ENCODE peak calls at places on chromosome 19, in five cellular contexts. T is SK-N-MC, G is GM23338, H is Panc1, U is K562. S is an unnamed sample.
A peak's percentile ranks its signal among the peaks of the same experiment; 100 is the strongest.

GRCh38 chr19:35559781-35560180 is 3.7 kb downstream of the ATP4A start:
- DNase-seq in H (no peak), T (no peak), U (no peak), G (no peak), S (no peak)

GRCh38 chr19:15893498-15893897 is 4.4 kb downstream of the CYP4F2 start:
- DNase-seq in H (no peak), U (no peak), G (no peak), T (no peak), S (peak; percentile 18)

GRCh38 chr19:44848036-44848804 is 2.1 kb downstream of the NECTIN2 start:
- DNase-seq in U (no peak), G (peak; percentile 87), T (peak; percentile 10), H (no peak), S (no peak)

GRCh38 chr19:33063356-33064116 is 1.2 kb downstream of the RHPN2 start:
- DNase-seq in G (peak; percentile 41), T (no peak), H (no peak), U (peak; percentile 12), S (no peak)

GRCh38 chr19:37691881-37692504 is 27.6 kb downstream of the ZNF607 start:
- DNase-seq in U (peak; percentile 57), T (no peak), G (peak; percentile 93), H (no peak), S (peak; percentile 93)

GRCh38 chr19:28427256-28428083 is 785.5 kb downstream of the UQCRFS1 start:
- DNase-seq in G (no peak), H (no peak), U (no peak), T (no peak), S (no peak)

GRCh38 chr19:35265126-35265995 is 3.4 kb upstream of the USF2 start:
- DNase-seq in H (no peak), U (no peak), G (no peak), T (no peak), S (no peak)

GRCh38 chr19:1177322-1178114 is 3.5 kb upstream of the SBNO2 start:
- DNase-seq in U (no peak), T (no peak), G (no peak), H (no peak), S (peak; percentile 60)

GRCh38 chr19:38281820-38282566 is 17.6 kb downstream of the SPINT2 start:
- DNase-seq in G (no peak), T (no peak), U (peak; percentile 23), H (no peak), S (no peak)

GRCh38 chr19:3451451-3451866 is 28.9 kb downstream of the SMIM24 start:
- DNase-seq in H (no peak), U (no peak), T (no peak), G (no peak), S (no peak)

GRCh38 chr19:461664-462551 is 1.1 kb upstream of the SHC2 start:
- DNase-seq in U (peak; percentile 93), T (no peak), H (no peak), G (peak; percentile 77), S (peak; percentile 89)

GRCh38 chr19:33718668-33719259 is 77.9 kb upstream of the KCTD15 start:
- DNase-seq in T (no peak), G (no peak), H (no peak), U (no peak), S (no peak)

GRCh38 chr19:1489463-1489971 is 633 bp downstream of the PCSK4 start:
- DNase-seq in H (no peak), U (no peak), T (no peak), G (no peak), S (no peak)

GRCh38 chr19:1654178-1654792 is 1.9 kb upstream of the TCF3 start:
- DNase-seq in T (no peak), G (no peak), H (no peak), U (no peak), S (no peak)

GRCh38 chr19:10049626-10050025 is 36.3 kb downstream of the RDH8 start:
- DNase-seq in U (no peak), T (no peak), G (no peak), H (no peak), S (no peak)

GRCh38 chr19:13031917-13032623 is 36.8 kb downstream of the NFIX start:
- DNase-seq in U (no peak), T (no peak), G (no peak), H (no peak), S (no peak)

GRCh38 chr19:397941-398706 is 10.8 kb downstream of the C2CD4C start:
- DNase-seq in U (no peak), G (no peak), T (no peak), H (no peak), S (no peak)

GRCh38 chr19:4014541-4015491 is 7.3 kb downstream of the PIAS4 start:
- DNase-seq in T (no peak), H (no peak), G (peak; percentile 70), U (peak; percentile 69), S (peak; percentile 62)

GRCh38 chr19:17075860-17076538 is 422 bp downstream of the MYO9B start:
- DNase-seq in U (peak; percentile 62), T (no peak), G (peak; percentile 82), H (no peak), S (peak; percentile 45)

GRCh38 chr19:16288544-16288943 is 36.1 kb upstream of the KLF2 start:
- DNase-seq in U (no peak), H (no peak), T (no peak), G (no peak), S (no peak)

GRCh38 chr19:49859838-49860715 is 7.3 kb downstream of the PNKP start:
- DNase-seq in U (no peak), H (no peak), T (no peak), G (no peak), S (peak; percentile 71)
- TF ChIP-seq POLR2AphosphoS5 in U (no peak), H (no peak), T (no peak), G (peak; percentile 51), S (no peak)

DNA sequence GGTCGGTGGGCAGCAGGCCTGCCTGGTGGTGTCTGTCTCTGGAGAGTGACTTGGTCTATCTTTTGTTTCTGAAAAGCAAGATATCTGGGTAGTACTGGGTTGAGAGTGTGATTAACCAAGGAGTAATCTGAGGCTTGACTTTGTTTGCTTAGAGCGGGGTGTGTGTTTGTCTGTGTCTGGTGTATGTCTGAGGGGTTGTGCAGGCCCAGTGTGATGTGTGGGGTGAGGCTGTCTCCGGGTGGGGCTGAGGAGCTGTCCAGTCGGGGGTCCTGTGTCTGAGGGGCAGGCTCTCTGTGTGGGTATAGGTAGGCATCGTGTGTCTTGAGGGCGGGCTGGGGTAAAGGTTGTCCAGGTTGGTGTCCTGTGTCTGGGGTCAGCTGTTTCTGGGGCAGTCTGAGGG is 11.1 kb upstream of the TIMM50 start:
- DNase-seq in H (no peak), U (no peak), G (no peak), T (no peak), S (no peak)
- H3K4me3 ChIP-seq in H (no peak overlapping the region), U (no peak overlapping the region), G (no peak overlapping the region), T (no peak overlapping the region), S (no peak overlapping the region)

GRCh38 chr19:41888926-41889325 is 5.9 kb downstream of the ARHGEF1 start:
- DNase-seq in G (no peak), U (no peak), T (no peak), H (no peak), S (peak; percentile 56)

GRCh38 chr19:41883821-41884733 is 1.1 kb downstream of the ARHGEF1 start:
- DNase-seq in U (peak; percentile 92), H (peak; percentile 68), T (no peak), G (peak; percentile 99), S (peak; percentile 97)

GRCh38 chr19:41886761-41887710 is 4.1 kb downstream of the ARHGEF1 start:
- DNase-seq in G (peak; percentile 64), U (no peak), H (no peak), T (no peak), S (no peak)

GRCh38 chr19:41889896-41890295 is 6.9 kb downstream of the ARHGEF1 start:
- DNase-seq in T (no peak), G (no peak), U (no peak), H (no peak), S (no peak)

DNA sequence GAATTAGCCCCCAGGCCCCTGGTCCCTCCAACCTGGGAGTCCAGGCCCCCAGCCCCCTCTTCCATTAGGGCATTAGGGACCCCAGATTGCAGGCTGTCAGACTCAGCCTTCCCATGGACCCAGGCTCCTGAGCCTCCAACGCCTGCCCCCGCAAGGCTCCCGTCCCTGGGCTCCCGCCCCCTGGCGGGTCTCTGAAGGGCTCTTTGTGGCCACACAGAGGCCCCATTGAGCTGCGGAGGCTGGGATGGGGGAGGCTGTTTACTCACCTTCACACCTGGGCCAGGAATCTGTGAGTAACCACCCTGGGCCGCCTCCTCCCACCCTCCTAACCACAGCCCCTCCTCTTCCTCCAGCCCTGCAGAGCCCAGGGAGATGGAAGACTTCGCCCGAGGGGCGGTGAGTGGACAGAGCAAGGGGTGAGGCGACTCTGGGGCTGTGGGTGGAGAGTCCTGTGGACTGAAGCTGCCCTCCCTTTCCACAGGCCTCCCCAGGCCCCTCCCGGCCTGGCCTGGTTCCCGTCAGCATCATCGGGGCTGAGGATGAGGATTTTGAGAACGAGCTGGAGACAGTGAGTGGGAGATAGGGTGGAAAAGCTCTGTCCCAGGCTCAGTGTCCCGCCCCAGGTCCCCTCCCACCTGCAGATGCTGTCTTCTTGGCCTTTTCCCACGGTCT is 4.9 kb downstream of the ARHGEF1 start:
- DNase-seq in G (peak; percentile 92), T (no peak), U (no peak), H (no peak), S (peak; percentile 91)
- TF ChIP-seq POLR2AphosphoS5 in G (no peak), T (no peak), U (no peak), H (no peak), S (no peak)

GRCh38 chr19:53879145-53880037 is 2.6 kb upstream of the PRKCG start:
- DNase-seq in H (no peak), T (no peak), U (peak; percentile 90), G (peak; percentile 98), S (peak; percentile 92)

GRCh38 chr19:53881482-53882390 is at the start of gene PRKCG:
- DNase-seq in U (peak; percentile 66), T (no peak), G (peak; percentile 90), H (no peak), S (peak; percentile 91)

GRCh38 chr19:53882391-53883050 is 524 bp downstream of the PRKCG start:
- DNase-seq in G (peak; percentile 42), T (no peak), H (no peak), U (no peak), S (no peak)

GRCh38 chr19:53878786-53879144 is 3.2 kb upstream of the PRKCG start:
- DNase-seq in G (no peak), T (no peak), H (no peak), U (no peak), S (no peak)

DNA sequence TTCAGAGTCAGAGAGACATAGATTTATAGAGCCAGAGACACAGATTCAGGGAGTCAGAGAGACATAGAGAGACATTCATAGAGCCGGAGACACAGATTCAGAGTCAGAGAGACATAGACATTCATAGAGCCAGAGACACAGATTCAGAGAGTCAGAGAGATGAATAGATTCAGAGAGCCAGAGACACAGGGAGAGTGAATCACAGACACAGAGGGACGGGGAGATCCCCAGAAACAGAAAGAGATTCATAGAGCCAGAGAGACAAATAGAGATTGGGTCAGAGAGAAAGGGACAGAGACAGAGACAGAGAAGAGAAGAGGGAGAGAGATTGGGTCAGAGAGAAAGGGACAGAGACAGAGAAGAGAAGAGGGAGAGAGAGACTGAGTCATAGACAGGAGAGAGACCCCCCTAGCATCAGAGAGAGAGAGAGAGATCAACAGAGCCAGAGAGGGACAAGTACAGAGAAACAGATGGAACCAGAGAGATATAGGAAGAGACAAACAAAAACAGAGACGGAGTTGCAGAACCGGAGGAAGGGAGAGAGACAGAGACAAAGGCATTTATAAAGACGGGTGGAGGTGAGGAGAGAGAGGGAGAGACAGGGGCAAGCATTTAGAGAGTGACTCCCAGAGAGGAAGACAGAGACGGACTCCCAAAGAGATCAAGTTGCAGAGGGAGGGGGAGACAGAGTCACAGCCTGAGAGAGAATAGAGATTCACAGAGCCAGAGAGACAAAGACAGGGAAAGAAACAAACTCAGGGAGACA is 1.1 kb upstream of the PRKCG start:
- DNase-seq in G (peak; percentile 71), T (no peak), H (no peak), U (no peak), S (no peak)
- H3K4me3 ChIP-seq in G (peak overlapping the region; percentile 89), T (peak overlapping the region; percentile 70), H (peak overlapping the region; percentile 51), U (no peak overlapping the region), S (no peak overlapping the region)

S was measured in upper lobe of left lung.